ENCODE peak calls at places on chromosomes 11 and 22, in six cellular contexts. V, B, Y, G, Z and F are unnamed samples.

GRCh38 chr11:77347962-77348361 is 46.5 kb upstream of the GDPD4 start:
- DNase-seq in B (no peak), V (no peak), Y (no peak), G (no peak), Z (no peak), F (no peak)

GRCh38 chr11:95245038-95245437 is 14.0 kb upstream of the SESN3 start:
- DNase-seq in Y (no peak), G (no peak), B (peak), Z (no peak), V (no peak), F (no peak)

GRCh38 chr11:5476184-5476819 is 12.2 kb upstream of the OR52D1 start:
- DNase-seq in V (no peak), B (no peak), Z (peak), G (no peak), Y (no peak), F (peak)

GRCh38 chr22:49146511-49146910 is 681.2 kb downstream of the BRD1 start:
- DNase-seq in V (no peak), B (no peak), Y (no peak), Z (no peak), G (no peak), F (no peak)

GRCh38 chr11:69127091-69127850 is 28.5 kb upstream of the SMIM38 start:
- DNase-seq in Z (no peak), Y (no peak), B (peak), V (no peak), G (no peak), F (no peak)

GRCh38 chr11:58765078-58765477 is 33.3 kb upstream of the GLYAT start:
- DNase-seq in B (no peak), Y (no peak), V (no peak), G (no peak), Z (no peak), F (no peak)

GRCh38 chr22:18970180-18970947 is 34.3 kb upstream of the PRODH start:
- DNase-seq in V (no peak), G (no peak), Z (no peak), Y (no peak), B (peak), F (no peak)

GRCh38 chr22:42959472-42960145 is 55.3 kb downstream of the PACSIN2 start:
- DNase-seq in Y (no peak), G (no peak), B (peak), V (no peak), Z (peak), F (peak)

GRCh38 chr22:49948958-49949913 is 11.3 kb upstream of the PIM3 start:
- DNase-seq in B (peak), V (no peak), Y (no peak), Z (no peak), G (no peak), F (peak)

GRCh38 chr22:39292561-39293074 is 26.8 kb downstream of the RPL3 start:
- DNase-seq in Z (peak), G (no peak), B (peak), Y (no peak), V (no peak), F (peak)

GRCh38 chr22:28557184-28557583 is 122.5 kb downstream of the TTC28 start:
- DNase-seq in Y (no peak), Z (no peak), V (no peak), G (no peak), B (no peak), F (no peak)